ENCODE peak calls at places on chromosomes 7 and 10, in four cellular contexts. L is stimulated activated naive CD8-positive, alpha-beta T cell treated with anti-CD3 and anti-CD28 coated beads, Interleukin-15, amount 100 ng/mL, for 72 hours; I is erythroblast; Q is GF-D8. M is an unnamed sample.

GRCh38 chr7:39314869-39315268 is 251.3 kb upstream of the YAE1 start:
- DNase-seq in L (no peak), I (no peak), Q (no peak), M (no peak)

GRCh38 chr7:55140981-55141278 is 122.1 kb downstream of the EGFR start:
- DNase-seq in L (no peak), I (no peak), Q (no peak), M (no peak)

GRCh38 chr7:78207262-78207661 is 408.7 kb downstream of the PHTF2 start:
- DNase-seq in L (no peak), I (no peak), Q (no peak), M (no peak)

GRCh38 chr7:130959743-130960207 is 225.8 kb upstream of the KLF14 start:
- DNase-seq in L (peak), I (peak), Q (peak), M (no peak)

GRCh38 chr7:139561-140243 is 52.7 kb upstream of the FAM20C start:
- DNase-seq in L (no peak), I (no peak), Q (no peak), M (no peak)

GRCh38 chr10:90674927-90675326 is 182.9 kb downstream of the HTR7 start:
- DNase-seq in L (no peak), I (no peak), Q (no peak), M (no peak)

GRCh38 chr10:130809181-130809580 is 502.3 kb downstream of the TCERG1L start:
- DNase-seq in L (no peak), I (no peak), Q (no peak), M (no peak)

GRCh38 chr10:68135922-68136718 is 26.8 kb downstream of the MYPN start:
- DNase-seq in L (no peak), I (no peak), Q (no peak), M (peak)

GRCh38 chr10:75508239-75508813 is 76.9 kb downstream of the LRMDA start:
- DNase-seq in L (no peak), I (no peak), Q (no peak), M (no peak)

GRCh38 chr10:62038609-62039190 is 137.2 kb downstream of the ARID5B start:
- DNase-seq in L (peak), I (peak), Q (no peak), M (peak)

GRCh38 chr7:139321071-139321745 is 19.9 kb upstream of the FMC1 start:
- DNase-seq in L (no peak), I (peak), Q (no peak), M (no peak)

GRCh38 chr10:89207181-89207800 is at the start of gene CH25H:
- DNase-seq in L (peak), I (peak), Q (no peak), M (no peak)

GRCh38 chr10:73859441-73860049 is 14.8 kb downstream of the CAMK2G start:
- DNase-seq in L (peak), I (no peak), Q (no peak), M (no peak)

GRCh38 chr7:156620246-156620775 is 20.3 kb upstream of the RNF32 start:
- DNase-seq in L (no peak), I (no peak), Q (no peak), M (no peak)

GRCh38 chr7:256981-257646 is 32.9 kb upstream of the FOXL3 start:
- DNase-seq in L (no peak), I (no peak), Q (no peak), M (no peak)

GRCh38 chr10:114256822-114257221 is 17.8 kb downstream of the VWA2 start:
- DNase-seq in L (no peak), I (no peak), Q (no peak), M (no peak)

GRCh38 chr10:92916433-92916832 is 68.1 kb downstream of the EXOC6 start:
- DNase-seq in L (no peak), I (no peak), Q (no peak), M (no peak)

GRCh38 chr7:140645166-140645565 is 4.6 kb upstream of the DENND2A start:
- DNase-seq in L (peak), I (peak), Q (no peak), M (no peak)

GRCh38 chr10:77131214-77131613 is 506.4 kb downstream of the KCNMA1 start:
- DNase-seq in L (no peak), I (no peak), Q (no peak), M (no peak)

GRCh38 chr10:70671619-70672164 is 614 bp upstream of the ADAMTS14 start:
- DNase-seq in L (no peak), I (no peak), Q (no peak), M (no peak)

GRCh38 chr10:124322191-124322980 is 96.3 kb downstream of the OAT start:
- DNase-seq in L (no peak), I (no peak), Q (no peak), M (no peak)

GRCh38 chr10:86533328-86533727 is 11.7 kb upstream of the WAPL start:
- DNase-seq in L (no peak), I (no peak), Q (no peak), M (no peak)

GRCh38 chr10:27742195-27742925 is 3.3 kb downstream of the MKX start:
- DNase-seq in L (peak), I (peak), Q (no peak), M (peak)

GRCh38 chr10:31197886-31198285 is 121.1 kb upstream of the ZEB1 start:
- DNase-seq in L (no peak), I (no peak), Q (no peak), M (no peak)

GRCh38 chr10:132192076-132192975 is 5.6 kb downstream of the DPYSL4 start:
- DNase-seq in L (no peak), I (no peak), Q (no peak), M (no peak)

GRCh38 chr10:20157314-20157713 is 341.1 kb downstream of the PLXDC2 start:
- DNase-seq in L (no peak), I (no peak), Q (no peak), M (no peak)

GRCh38 chr7:23654508-23654907 is 25.5 kb upstream of the FAM221A start:
- DNase-seq in L (no peak), I (peak), Q (peak), M (no peak)

GRCh38 chr10:1978593-1978992 is 241.3 kb upstream of the ADARB2 start:
- DNase-seq in L (no peak), I (no peak), Q (no peak), M (no peak)

GRCh38 chr10:90179696-90180407 is 478.5 kb downstream of the KIF20B start:
- DNase-seq in L (no peak), I (peak), Q (peak), M (no peak)

GRCh38 chr10:53650794-53651193 is 878.2 kb upstream of the MBL2 start:
- DNase-seq in L (no peak), I (no peak), Q (no peak), M (no peak)

GRCh38 chr7:118731854-118732253 is 507.4 kb downstream of the ANKRD7 start:
- DNase-seq in L (no peak), I (no peak), Q (no peak), M (no peak)

GRCh38 chr10:115771755-115772154 is 501.3 kb downstream of the GFRA1 start:
- DNase-seq in L (no peak), I (no peak), Q (no peak), M (no peak)

GRCh38 chr10:111297351-111297848 is 220.6 kb downstream of the ADRA2A start:
- DNase-seq in L (no peak), I (no peak), Q (no peak), M (no peak)

GRCh38 chr7:137961200-137962177 is 40.4 kb downstream of the CREB3L2 start:
- DNase-seq in L (no peak), I (peak), Q (peak), M (no peak)

GRCh38 chr7:137084607-137085380 is 216.3 kb downstream of the CHRM2 start:
- DNase-seq in L (no peak), I (no peak), Q (no peak), M (no peak)

GRCh38 chr10:132532784-132533560 is 4.6 kb upstream of the INPP5A start:
- DNase-seq in L (no peak), I (no peak), Q (no peak), M (no peak)

GRCh38 chr7:139153832-139154231 is 44.3 kb upstream of the ZC3HAV1 start:
- DNase-seq in L (no peak), I (no peak), Q (no peak), M (no peak)

GRCh38 chr10:43867667-43868361 is 219.1 kb upstream of the ZNF32 start:
- DNase-seq in L (no peak), I (no peak), Q (no peak), M (no peak)

GRCh38 chr7:101722247-101722646 is 93.2 kb upstream of the MYL10 start:
- DNase-seq in L (no peak), I (no peak), Q (no peak), M (no peak)